ENCODE peak calls at places on chromosomes 11 and 22, in five cellular contexts. W is activated T-cell treated with anti-CD3 and anti-CD28 coated beads, Interleukin-2, amount 50 U/mL, for 72 hours; L is amniotic stem cell; C is foreskin fibroblast; N is RWPE1. Y is an unnamed sample.

GRCh38 chr11:101929516-101929915 is 13.2 kb upstream of the ANGPTL5 start:
- DNase-seq in N (no peak), L (no peak), C (no peak), W (no peak), Y (no peak)

GRCh38 chr11:70866834-70867233 is 385.5 kb downstream of the SHANK2 start:
- DNase-seq in N (no peak), W (no peak), C (no peak), L (no peak), Y (no peak)

GRCh38 chr11:8239056-8239455 is 24.6 kb downstream of the LMO1 start:
- DNase-seq in W (no peak), N (no peak), C (no peak), L (no peak), Y (no peak)

GRCh38 chr22:44266811-44267760 is 45.7 kb downstream of the SHISAL1 start:
- DNase-seq in L (no peak), W (no peak), N (no peak), C (no peak), Y (no peak)

GRCh38 chr11:112605093-112605666 is 344.5 kb upstream of the PLET1 start:
- DNase-seq in N (no peak), L (no peak), W (no peak), C (no peak), Y (no peak)

GRCh38 chr11:12657981-12658380 is 16.2 kb upstream of the TEAD1 start:
- DNase-seq in W (no peak), L (no peak), C (no peak), N (no peak), Y (no peak)

GRCh38 chr22:31055322-31056159 is 25.6 kb upstream of the SMTN start:
- DNase-seq in L (peak), N (peak), W (no peak), C (peak), Y (no peak)

GRCh38 chr11:69480547-69481392 is 693 bp upstream of the LINC01488 start:
- DNase-seq in W (no peak), N (no peak), C (no peak), L (no peak), Y (no peak)

GRCh38 chr11:133500435-133500834 is 31.9 kb downstream of the OPCML start:
- DNase-seq in C (no peak), L (no peak), N (no peak), W (no peak), Y (no peak)

GRCh38 chr11:126718319-126718718 is 282.3 kb downstream of the KIRREL3 start:
- DNase-seq in N (no peak), L (no peak), C (peak), W (no peak), Y (no peak)

GRCh38 chr11:64810891-64811272 is 531 bp upstream of the MEN1 start:
- DNase-seq in C (no peak), W (no peak), N (no peak), L (no peak), Y (no peak)

GRCh38 chr11:134503596-134503995 is 91.6 kb upstream of the B3GAT1 start:
- DNase-seq in N (no peak), W (no peak), C (no peak), L (no peak), Y (no peak)

GRCh38 chr11:64447717-64448598 is 89.0 kb downstream of the RPS6KA4 start:
- DNase-seq in L (no peak), C (peak), W (no peak), N (no peak), Y (peak)

GRCh38 chr11:44977493-44977984 is 26.9 kb upstream of the TP53I11 start:
- DNase-seq in L (no peak), W (no peak), C (no peak), N (no peak), Y (no peak)

GRCh38 chr11:69637956-69638871 is 2.7 kb upstream of the CCND1 start:
- DNase-seq in C (peak), N (no peak), W (no peak), L (no peak), Y (no peak)

GRCh38 chr11:34405079-34405858 is 33.5 kb upstream of the CAT start:
- DNase-seq in C (peak), L (no peak), N (peak), W (peak), Y (peak)

GRCh38 chr11:8102296-8102915 is 21.4 kb downstream of the TUB start:
- DNase-seq in W (no peak), L (no peak), C (no peak), N (no peak), Y (no peak)

GRCh38 chr11:112219476-112220232 is 6.6 kb upstream of the PTS start:
- DNase-seq in L (peak), N (peak), C (peak), W (peak), Y (peak)

GRCh38 chr11:128579790-128580504 is 7.4 kb downstream of the ETS1 start:
- DNase-seq in L (no peak), C (peak), N (peak), W (peak), Y (peak)

GRCh38 chr11:68312780-68313573 is 586 bp downstream of the LRP5 start:
- DNase-seq in L (no peak), C (peak), N (peak), W (peak), Y (peak)

GRCh38 chr11:27864046-27865025 is 164.1 kb upstream of the BDNF start:
- DNase-seq in L (no peak), C (no peak), W (no peak), N (no peak), Y (no peak)

GRCh38 chr11:18721576-18722292 is 4.3 kb downstream of the IGSF22 start:
- DNase-seq in W (peak), C (peak), L (no peak), N (peak), Y (peak)

GRCh38 chr11:71140206-71140919 is 112.0 kb downstream of the SHANK2 start:
- DNase-seq in L (no peak), C (no peak), N (no peak), W (no peak), Y (no peak)

GRCh38 chr22:50176850-50177536 is 6.5 kb downstream of the PANX2 start:
- DNase-seq in N (no peak), W (no peak), L (no peak), C (no peak), Y (no peak)

GRCh38 chr11:120017582-120017981 is 120.3 kb downstream of the TRIM29 start:
- DNase-seq in N (no peak), C (no peak), L (no peak), W (no peak), Y (no peak)

GRCh38 chr22:19434829-19435580 is 2.7 kb downstream of the MRPL40 start:
- DNase-seq in W (no peak), N (no peak), C (no peak), L (no peak), Y (no peak)

GRCh38 chr11:83819936-83820549 is 533.9 kb upstream of the CCDC90B start:
- DNase-seq in L (peak), C (peak), N (peak), W (no peak), Y (peak)

GRCh38 chr22:43956383-43956782 is 1.1 kb downstream of the SAMM50 start:
- DNase-seq in L (no peak), C (peak), W (no peak), N (no peak), Y (no peak)

GRCh38 chr22:50281384-50281760 is 11.2 kb upstream of the MAPK11 start:
- DNase-seq in N (no peak), W (no peak), C (no peak), L (no peak), Y (no peak)

Y was measured in GM20000.